ENCODE peak calls at places on chromosomes 4 and X, in eight cellular contexts. One of them, this sample, is unnamed.

GRCh38 chrX:107324493-107325310 is 118.3 kb downstream of the DNAAF6 start:
- DNase-seq in HT1080: peak; percentile 25
- DNase-seq in SW480: peak; percentile 14
- DNase-seq in endothelial cell: peak; percentile 76
- DNase-seq in cortex of kidney: no peak
- DNase-seq in left lung: peak; percentile 35
- DNase-seq in ELR: peak; percentile 25
- DNase-seq in stimulated activated CD4-positive, alpha-beta T cell treated with anti-CD3 and anti-CD28 coated beads, Interleukin-15, amount 100 ng/mL, for 1 hour: no peak
- DNase-seq in this sample: no peak

GRCh38 chr4:15793506-15794363 is 15.6 kb downstream of the CD38 start:
- DNase-seq in left lung: no peak
- DNase-seq in HT1080: no peak
- DNase-seq in endothelial cell: no peak
- DNase-seq in cortex of kidney: no peak
- DNase-seq in SW480: no peak
- DNase-seq in ELR: no peak
- DNase-seq in stimulated activated CD4-positive, alpha-beta T cell treated with anti-CD3 and anti-CD28 coated beads, Interleukin-15, amount 100 ng/mL, for 1 hour: no peak
- DNase-seq in this sample: no peak

GRCh38 chr4:131046821-131047220 is 1950.9 kb downstream of the C4orf33 start:
- DNase-seq in SW480: no peak
- DNase-seq in endothelial cell: no peak
- DNase-seq in ELR: no peak
- DNase-seq in left lung: no peak
- DNase-seq in HT1080: no peak
- DNase-seq in stimulated activated CD4-positive, alpha-beta T cell treated with anti-CD3 and anti-CD28 coated beads, Interleukin-15, amount 100 ng/mL, for 1 hour: no peak
- DNase-seq in cortex of kidney: no peak
- DNase-seq in this sample: no peak

GRCh38 chrX:124842205-124842604 is 477.5 kb upstream of the TEX13C start:
- DNase-seq in HT1080: no peak
- DNase-seq in ELR: no peak
- DNase-seq in SW480: no peak
- DNase-seq in stimulated activated CD4-positive, alpha-beta T cell treated with anti-CD3 and anti-CD28 coated beads, Interleukin-15, amount 100 ng/mL, for 1 hour: no peak
- DNase-seq in endothelial cell: no peak
- DNase-seq in cortex of kidney: no peak
- DNase-seq in left lung: no peak
- DNase-seq in this sample: no peak

GRCh38 chrX:10160221-10160620 is 3.4 kb downstream of the CLCN4 start:
- DNase-seq in HT1080: no peak
- DNase-seq in SW480: no peak
- DNase-seq in ELR: no peak
- DNase-seq in endothelial cell: no peak
- DNase-seq in cortex of kidney: no peak
- DNase-seq in left lung: no peak
- DNase-seq in stimulated activated CD4-positive, alpha-beta T cell treated with anti-CD3 and anti-CD28 coated beads, Interleukin-15, amount 100 ng/mL, for 1 hour: no peak
- DNase-seq in this sample: no peak

GRCh38 chr4:6500481-6501135 is 28.2 kb upstream of the PPP2R2C start:
- DNase-seq in stimulated activated CD4-positive, alpha-beta T cell treated with anti-CD3 and anti-CD28 coated beads, Interleukin-15, amount 100 ng/mL, for 1 hour: no peak
- DNase-seq in HT1080: no peak
- DNase-seq in cortex of kidney: no peak
- DNase-seq in endothelial cell: no peak
- DNase-seq in ELR: no peak
- DNase-seq in left lung: no peak
- DNase-seq in SW480: no peak
- DNase-seq in this sample: no peak

GRCh38 chrX:65196758-65197371 is 220.6 kb upstream of the ZC4H2 start:
- DNase-seq in SW480: peak; percentile 69
- DNase-seq in endothelial cell: peak; percentile 58
- DNase-seq in stimulated activated CD4-positive, alpha-beta T cell treated with anti-CD3 and anti-CD28 coated beads, Interleukin-15, amount 100 ng/mL, for 1 hour: no peak
- DNase-seq in HT1080: peak; percentile 2
- DNase-seq in cortex of kidney: no peak
- DNase-seq in left lung: no peak
- DNase-seq in ELR: peak; percentile 0
- DNase-seq in this sample: no peak

GRCh38 chr4:11843927-11844326 is 415.2 kb upstream of the HS3ST1 start:
- DNase-seq in ELR: no peak
- DNase-seq in endothelial cell: no peak
- DNase-seq in left lung: no peak
- DNase-seq in HT1080: no peak
- DNase-seq in cortex of kidney: no peak
- DNase-seq in stimulated activated CD4-positive, alpha-beta T cell treated with anti-CD3 and anti-CD28 coated beads, Interleukin-15, amount 100 ng/mL, for 1 hour: no peak
- DNase-seq in SW480: peak; percentile 46
- DNase-seq in this sample: no peak

GRCh38 chr4:122783301-122784215 is 43.1 kb upstream of the FGF2 start:
- DNase-seq in ELR: peak; percentile 96
- DNase-seq in endothelial cell: peak; percentile 26
- DNase-seq in left lung: peak; percentile 54
- DNase-seq in SW480: peak; percentile 51
- DNase-seq in stimulated activated CD4-positive, alpha-beta T cell treated with anti-CD3 and anti-CD28 coated beads, Interleukin-15, amount 100 ng/mL, for 1 hour: no peak
- DNase-seq in cortex of kidney: no peak
- DNase-seq in HT1080: peak; percentile 93
- DNase-seq in this sample: no peak

GRCh38 chrX:9670136-9670905 is 95.3 kb downstream of the GPR143 start:
- DNase-seq in cortex of kidney: peak; percentile 1
- DNase-seq in HT1080: peak; percentile 14
- DNase-seq in endothelial cell: no peak
- DNase-seq in ELR: peak; percentile 29
- DNase-seq in SW480: no peak
- DNase-seq in stimulated activated CD4-positive, alpha-beta T cell treated with anti-CD3 and anti-CD28 coated beads, Interleukin-15, amount 100 ng/mL, for 1 hour: no peak
- DNase-seq in left lung: no peak
- DNase-seq in this sample: no peak

GRCh38 chr4:188918787-188919186 is 779.5 kb downstream of the TRIML1 start:
- DNase-seq in ELR: no peak
- DNase-seq in endothelial cell: no peak
- DNase-seq in HT1080: no peak
- DNase-seq in stimulated activated CD4-positive, alpha-beta T cell treated with anti-CD3 and anti-CD28 coated beads, Interleukin-15, amount 100 ng/mL, for 1 hour: no peak
- DNase-seq in cortex of kidney: no peak
- DNase-seq in left lung: no peak
- DNase-seq in SW480: no peak
- DNase-seq in this sample: no peak

GRCh38 chrX:44735498-44735897 is 108.3 kb upstream of the DUSP21 start:
- DNase-seq in endothelial cell: no peak
- DNase-seq in cortex of kidney: no peak
- DNase-seq in ELR: peak; percentile 0
- DNase-seq in SW480: no peak
- DNase-seq in HT1080: no peak
- DNase-seq in stimulated activated CD4-positive, alpha-beta T cell treated with anti-CD3 and anti-CD28 coated beads, Interleukin-15, amount 100 ng/mL, for 1 hour: no peak
- DNase-seq in left lung: no peak
- DNase-seq in this sample: no peak

GRCh38 chrX:106862972-106863688 is 40.0 kb downstream of the RIPPLY1 start:
- DNase-seq in cortex of kidney: no peak
- DNase-seq in stimulated activated CD4-positive, alpha-beta T cell treated with anti-CD3 and anti-CD28 coated beads, Interleukin-15, amount 100 ng/mL, for 1 hour: no peak
- DNase-seq in endothelial cell: peak; percentile 18
- DNase-seq in HT1080: peak; percentile 15
- DNase-seq in ELR: peak; percentile 20
- DNase-seq in left lung: no peak
- DNase-seq in SW480: peak; percentile 2
- DNase-seq in this sample: no peak

GRCh38 chrX:104351173-104351769 is 96.5 kb upstream of the ESX1 start:
- DNase-seq in HT1080: peak; percentile 91
- DNase-seq in cortex of kidney: no peak
- DNase-seq in SW480: peak; percentile 40
- DNase-seq in ELR: peak; percentile 90
- DNase-seq in stimulated activated CD4-positive, alpha-beta T cell treated with anti-CD3 and anti-CD28 coated beads, Interleukin-15, amount 100 ng/mL, for 1 hour: no peak
- DNase-seq in endothelial cell: no peak
- DNase-seq in left lung: no peak
- DNase-seq in this sample: no peak

GRCh38 chr4:76210502-76210901 is 3.1 kb downstream of the SCARB2 start:
- DNase-seq in cortex of kidney: no peak
- DNase-seq in endothelial cell: no peak
- DNase-seq in HT1080: no peak
- DNase-seq in stimulated activated CD4-positive, alpha-beta T cell treated with anti-CD3 and anti-CD28 coated beads, Interleukin-15, amount 100 ng/mL, for 1 hour: no peak
- DNase-seq in ELR: no peak
- DNase-seq in SW480: no peak
- DNase-seq in left lung: no peak
- DNase-seq in this sample: no peak

GRCh38 chr4:132737344-132737743 is 411.8 kb upstream of the PCDH10 start:
- DNase-seq in stimulated activated CD4-positive, alpha-beta T cell treated with anti-CD3 and anti-CD28 coated beads, Interleukin-15, amount 100 ng/mL, for 1 hour: no peak
- DNase-seq in endothelial cell: no peak
- DNase-seq in left lung: no peak
- DNase-seq in HT1080: no peak
- DNase-seq in cortex of kidney: no peak
- DNase-seq in SW480: no peak
- DNase-seq in ELR: no peak
- DNase-seq in this sample: no peak

GRCh38 chr4:112532267-112532666 is 16.3 kb upstream of the NEUROG2 start:
- DNase-seq in SW480: no peak
- DNase-seq in cortex of kidney: no peak
- DNase-seq in endothelial cell: no peak
- DNase-seq in stimulated activated CD4-positive, alpha-beta T cell treated with anti-CD3 and anti-CD28 coated beads, Interleukin-15, amount 100 ng/mL, for 1 hour: no peak
- DNase-seq in HT1080: peak; percentile 64
- DNase-seq in ELR: peak; percentile 64
- DNase-seq in left lung: no peak
- DNase-seq in this sample: no peak

GRCh38 chrX:103017542-103017941 is 46.4 kb downstream of the BEX1 start:
- DNase-seq in HT1080: no peak
- DNase-seq in endothelial cell: no peak
- DNase-seq in ELR: peak; percentile 6
- DNase-seq in cortex of kidney: no peak
- DNase-seq in left lung: no peak
- DNase-seq in stimulated activated CD4-positive, alpha-beta T cell treated with anti-CD3 and anti-CD28 coated beads, Interleukin-15, amount 100 ng/mL, for 1 hour: no peak
- DNase-seq in SW480: no peak
- DNase-seq in this sample: no peak

GRCh38 chr4:8284391-8284790 is 14.8 kb downstream of the HTRA3 start:
- DNase-seq in cortex of kidney: no peak
- DNase-seq in SW480: no peak
- DNase-seq in left lung: no peak
- DNase-seq in HT1080: no peak
- DNase-seq in ELR: no peak
- DNase-seq in endothelial cell: no peak
- DNase-seq in stimulated activated CD4-positive, alpha-beta T cell treated with anti-CD3 and anti-CD28 coated beads, Interleukin-15, amount 100 ng/mL, for 1 hour: no peak
- DNase-seq in this sample: no peak

GRCh38 chrX:40105016-40105790 is 7.4 kb upstream of the BCOR start:
- DNase-seq in left lung: peak; percentile 48
- DNase-seq in HT1080: no peak
- DNase-seq in cortex of kidney: no peak
- DNase-seq in endothelial cell: no peak
- DNase-seq in ELR: peak; percentile 52
- DNase-seq in SW480: no peak
- DNase-seq in stimulated activated CD4-positive, alpha-beta T cell treated with anti-CD3 and anti-CD28 coated beads, Interleukin-15, amount 100 ng/mL, for 1 hour: no peak
- DNase-seq in this sample: no peak

GRCh38 chr4:158938462-158939044 is 164.3 kb upstream of the RAPGEF2 start:
- DNase-seq in stimulated activated CD4-positive, alpha-beta T cell treated with anti-CD3 and anti-CD28 coated beads, Interleukin-15, amount 100 ng/mL, for 1 hour: no peak
- DNase-seq in endothelial cell: no peak
- DNase-seq in HT1080: no peak
- DNase-seq in SW480: no peak
- DNase-seq in left lung: no peak
- DNase-seq in ELR: peak; percentile 13
- DNase-seq in cortex of kidney: no peak
- DNase-seq in this sample: no peak

GRCh38 chr4:8248091-8248490 is 21.5 kb upstream of the HTRA3 start:
- DNase-seq in left lung: no peak
- DNase-seq in stimulated activated CD4-positive, alpha-beta T cell treated with anti-CD3 and anti-CD28 coated beads, Interleukin-15, amount 100 ng/mL, for 1 hour: no peak
- DNase-seq in ELR: no peak
- DNase-seq in HT1080: no peak
- DNase-seq in cortex of kidney: no peak
- DNase-seq in endothelial cell: no peak
- DNase-seq in SW480: no peak
- DNase-seq in this sample: no peak

GRCh38 chrX:153928846-153929245 is 2.8 kb upstream of the ARHGAP4 start:
- DNase-seq in SW480: no peak
- DNase-seq in cortex of kidney: no peak
- DNase-seq in stimulated activated CD4-positive, alpha-beta T cell treated with anti-CD3 and anti-CD28 coated beads, Interleukin-15, amount 100 ng/mL, for 1 hour: no peak
- DNase-seq in ELR: no peak
- DNase-seq in HT1080: no peak
- DNase-seq in left lung: no peak
- DNase-seq in endothelial cell: no peak
- DNase-seq in this sample: no peak

GRCh38 chr4:98338761-98339438 is 77.7 kb downstream of the RAP1GDS1 start:
- DNase-seq in SW480: no peak
- DNase-seq in HT1080: no peak
- DNase-seq in cortex of kidney: no peak
- DNase-seq in ELR: no peak
- DNase-seq in left lung: no peak
- DNase-seq in endothelial cell: no peak
- DNase-seq in stimulated activated CD4-positive, alpha-beta T cell treated with anti-CD3 and anti-CD28 coated beads, Interleukin-15, amount 100 ng/mL, for 1 hour: no peak
- DNase-seq in this sample: no peak

GRCh38 chr4:7282786-7283185 is 90.4 kb downstream of the SORCS2 start:
- DNase-seq in HT1080: no peak
- DNase-seq in endothelial cell: no peak
- DNase-seq in SW480: no peak
- DNase-seq in cortex of kidney: no peak
- DNase-seq in left lung: no peak
- DNase-seq in stimulated activated CD4-positive, alpha-beta T cell treated with anti-CD3 and anti-CD28 coated beads, Interleukin-15, amount 100 ng/mL, for 1 hour: no peak
- DNase-seq in ELR: no peak
- DNase-seq in this sample: no peak

GRCh38 chr4:74111990-74112389 is 13.0 kb upstream of the CXCL2 start:
- DNase-seq in HT1080: no peak
- DNase-seq in stimulated activated CD4-positive, alpha-beta T cell treated with anti-CD3 and anti-CD28 coated beads, Interleukin-15, amount 100 ng/mL, for 1 hour: no peak
- DNase-seq in left lung: peak; percentile 66
- DNase-seq in endothelial cell: no peak
- DNase-seq in SW480: no peak
- DNase-seq in ELR: peak; percentile 40
- DNase-seq in cortex of kidney: no peak
- DNase-seq in this sample: no peak

GRCh38 chr4:107519057-107519456 is 201.0 kb downstream of the PAPSS1 start:
- DNase-seq in HT1080: peak; percentile 13
- DNase-seq in left lung: no peak
- DNase-seq in endothelial cell: peak; percentile 33
- DNase-seq in stimulated activated CD4-positive, alpha-beta T cell treated with anti-CD3 and anti-CD28 coated beads, Interleukin-15, amount 100 ng/mL, for 1 hour: no peak
- DNase-seq in SW480: no peak
- DNase-seq in ELR: peak; percentile 43
- DNase-seq in cortex of kidney: no peak
- DNase-seq in this sample: no peak

GRCh38 chr4:132003593-132003992 is 1145.5 kb upstream of the PCDH10 start:
- DNase-seq in stimulated activated CD4-positive, alpha-beta T cell treated with anti-CD3 and anti-CD28 coated beads, Interleukin-15, amount 100 ng/mL, for 1 hour: no peak
- DNase-seq in HT1080: no peak
- DNase-seq in SW480: no peak
- DNase-seq in ELR: no peak
- DNase-seq in left lung: no peak
- DNase-seq in cortex of kidney: no peak
- DNase-seq in endothelial cell: no peak
- DNase-seq in this sample: no peak

GRCh38 chrX:139702658-139703057 is 5.3 kb downstream of the MCF2 start:
- DNase-seq in HT1080: no peak
- DNase-seq in cortex of kidney: no peak
- DNase-seq in SW480: no peak
- DNase-seq in stimulated activated CD4-positive, alpha-beta T cell treated with anti-CD3 and anti-CD28 coated beads, Interleukin-15, amount 100 ng/mL, for 1 hour: no peak
- DNase-seq in left lung: no peak
- DNase-seq in endothelial cell: no peak
- DNase-seq in ELR: no peak
- DNase-seq in this sample: no peak

GRCh38 chr4:141131738-141132688 is 1.3 kb downstream of the RNF150 start:
- DNase-seq in ELR: no peak
- DNase-seq in endothelial cell: peak; percentile 25
- DNase-seq in HT1080: peak; percentile 5
- DNase-seq in left lung: peak; percentile 31
- DNase-seq in SW480: no peak
- DNase-seq in cortex of kidney: no peak
- DNase-seq in stimulated activated CD4-positive, alpha-beta T cell treated with anti-CD3 and anti-CD28 coated beads, Interleukin-15, amount 100 ng/mL, for 1 hour: no peak
- DNase-seq in this sample: no peak

GRCh38 chr4:87510747-87511146 is 18.4 kb downstream of the SPARCL1 start:
- DNase-seq in HT1080: no peak
- DNase-seq in cortex of kidney: no peak
- DNase-seq in left lung: no peak
- DNase-seq in ELR: no peak
- DNase-seq in stimulated activated CD4-positive, alpha-beta T cell treated with anti-CD3 and anti-CD28 coated beads, Interleukin-15, amount 100 ng/mL, for 1 hour: no peak
- DNase-seq in SW480: no peak
- DNase-seq in endothelial cell: no peak
- DNase-seq in this sample: no peak

GRCh38 chrX:130975947-130976346 is 72.9 kb upstream of the ENOX2 start:
- DNase-seq in cortex of kidney: no peak
- DNase-seq in HT1080: peak; percentile 52
- DNase-seq in SW480: peak; percentile 65
- DNase-seq in stimulated activated CD4-positive, alpha-beta T cell treated with anti-CD3 and anti-CD28 coated beads, Interleukin-15, amount 100 ng/mL, for 1 hour: no peak
- DNase-seq in left lung: no peak
- DNase-seq in ELR: peak; percentile 67
- DNase-seq in endothelial cell: peak; percentile 28
- DNase-seq in this sample: no peak

GRCh38 chr4:8195841-8196460 is 3.1 kb upstream of the SH3TC1 start:
- DNase-seq in left lung: no peak
- DNase-seq in ELR: no peak
- DNase-seq in endothelial cell: no peak
- DNase-seq in cortex of kidney: no peak
- DNase-seq in HT1080: no peak
- DNase-seq in stimulated activated CD4-positive, alpha-beta T cell treated with anti-CD3 and anti-CD28 coated beads, Interleukin-15, amount 100 ng/mL, for 1 hour: no peak
- DNase-seq in SW480: no peak
- DNase-seq in this sample: no peak

GRCh38 chr4:6200922-6201362 is 593 bp upstream of the JAKMIP1 start:
- DNase-seq in SW480: no peak
- DNase-seq in left lung: no peak
- DNase-seq in cortex of kidney: no peak
- DNase-seq in stimulated activated CD4-positive, alpha-beta T cell treated with anti-CD3 and anti-CD28 coated beads, Interleukin-15, amount 100 ng/mL, for 1 hour: no peak
- DNase-seq in HT1080: no peak
- DNase-seq in ELR: no peak
- DNase-seq in endothelial cell: no peak
- DNase-seq in this sample: no peak

This sample was measured in activated CD4-positive, CD25-positive, alpha-beta regulatory T cell.